ENCODE peak calls at places on chromosomes 3 and 15, in four cellular contexts. Q is fibroblast of pulmonary artery, Y is psoas muscle, L is NT2/D1. J is an unnamed sample.

GRCh38 chr3:150472421-150472820 is 64.3 kb downstream of the TSC22D2 start:
- DNase-seq in Q (no peak), Y (no peak), L (no peak), J (no peak)

GRCh38 chr3:180250172-180250571 is 213.4 kb upstream of the PEX5L start:
- DNase-seq in Q (no peak), Y (no peak), L (no peak), J (no peak)

GRCh38 chr3:30354972-30355371 is 251.4 kb upstream of the TGFBR2 start:
- DNase-seq in Q (no peak), Y (no peak), L (no peak), J (no peak)

GRCh38 chr15:71096676-71097075 is 18.6 kb upstream of the THSD4 start:
- DNase-seq in Q (no peak), Y (no peak), L (no peak), J (no peak)

GRCh38 chr15:58344164-58345070 is 87.4 kb upstream of the LIPC start:
- DNase-seq in Q (no peak), Y (no peak), L (no peak), J (no peak)

GRCh38 chr3:177357352-177358084 is 160.2 kb upstream of the TBL1XR1 start:
- DNase-seq in Q (peak), Y (no peak), L (no peak), J (no peak)

GRCh38 chr15:30859091-30859874 is 44.4 kb upstream of the FAN1 start:
- DNase-seq in Q (peak), Y (no peak), L (no peak), J (peak)

GRCh38 chr3:77254967-77255831 is 215.3 kb downstream of the ROBO2 start:
- DNase-seq in Q (peak), Y (no peak), L (peak), J (peak)

GRCh38 chr3:9068044-9068443 is 104.8 kb upstream of the RAD18 start:
- DNase-seq in Q (no peak), Y (no peak), L (no peak), J (no peak)

GRCh38 chr15:77836116-77836798 is 203.5 kb upstream of the LINGO1 start:
- DNase-seq in Q (peak), Y (no peak), L (no peak), J (peak)

GRCh38 chr3:58991623-58992022 is 58.2 kb downstream of the CFAP20DC start:
- DNase-seq in Q (no peak), Y (no peak), L (no peak), J (peak)

GRCh38 chr15:53522878-53523455 is 236.5 kb downstream of the WDR72 start:
- DNase-seq in Q (no peak), Y (no peak), L (no peak), J (no peak)

GRCh38 chr3:120418866-120419490 is 31.8 kb downstream of the FSTL1 start:
- DNase-seq in Q (peak), Y (no peak), L (peak), J (peak)

GRCh38 chr3:110806924-110807323 is 264.7 kb upstream of the NECTIN3 start:
- DNase-seq in Q (no peak), Y (no peak), L (no peak), J (no peak)

GRCh38 chr3:53187430-53187829 is 26.4 kb downstream of the PRKCD start:
- DNase-seq in Q (no peak), Y (peak), L (no peak), J (no peak)

GRCh38 chr3:59135091-59135490 is 85.3 kb upstream of the CFAP20DC start:
- DNase-seq in Q (no peak), Y (no peak), L (no peak), J (no peak)

GRCh38 chr3:108388136-108389132 is 92.1 kb downstream of the HHLA2 start:
- DNase-seq in Q (no peak), Y (no peak), L (no peak), J (no peak)

GRCh38 chr3:14439501-14440167 is 37.2 kb downstream of the SLC6A6 start:
- DNase-seq in Q (peak), Y (peak), L (no peak), J (no peak)

GRCh38 chr3:141065258-141065657 is 14.1 kb downstream of the SPSB4 start:
- DNase-seq in Q (no peak), Y (no peak), L (no peak), J (no peak)

GRCh38 chr15:65791335-65792129 is 561 bp downstream of the DENND4A start:
- DNase-seq in Q (peak), Y (peak), L (peak), J (peak)

GRCh38 chr3:134074790-134075567 is 45.3 kb upstream of the SLCO2A1 start:
- DNase-seq in Q (no peak), Y (no peak), L (no peak), J (no peak)

GRCh38 chr3:81483046-81483445 is 278.4 kb downstream of the GBE1 start:
- DNase-seq in Q (no peak), Y (no peak), L (no peak), J (no peak)

GRCh38 chr15:36062357-36062756 is 516.4 kb upstream of the DPH6 start:
- DNase-seq in Q (no peak), Y (no peak), L (no peak), J (no peak)

GRCh38 chr15:25246641-25247417 is 192.0 kb downstream of the UBE3A start:
- DNase-seq in Q (no peak), Y (peak), L (no peak), J (peak)

GRCh38 chr3:132790806-132791205 is 68.6 kb upstream of the NPHP3 start:
- DNase-seq in Q (no peak), Y (no peak), L (no peak), J (no peak)

GRCh38 chr3:149599236-149599635 is 58.6 kb downstream of the WWTR1 start:
- DNase-seq in Q (peak), Y (no peak), L (no peak), J (no peak)

GRCh38 chr3:64456674-64457073 is 231.1 kb downstream of the ADAMTS9 start:
- DNase-seq in Q (no peak), Y (no peak), L (no peak), J (no peak)

GRCh38 chr3:154786724-154787123 is 293.4 kb upstream of the MME start:
- DNase-seq in Q (peak), Y (no peak), L (no peak), J (no peak)

GRCh38 chr3:67389176-67389575 is 265.2 kb downstream of the SUCLG2 start:
- DNase-seq in Q (no peak), Y (no peak), L (no peak), J (no peak)

GRCh38 chr3:52250122-52250521 is 4.6 kb downstream of the PPM1M start:
- DNase-seq in Q (no peak), Y (no peak), L (no peak), J (no peak)

GRCh38 chr15:37765809-37766208 is 168.6 kb upstream of the TMCO5A start:
- DNase-seq in Q (peak), Y (no peak), L (no peak), J (no peak)

GRCh38 chr3:129665024-129665768 is 58.7 kb upstream of the PLXND1 start:
- DNase-seq in Q (peak), Y (no peak), L (no peak), J (no peak)

GRCh38 chr3:124297062-124297980 is 305.4 kb upstream of the ROPN1 start:
- DNase-seq in Q (peak), Y (no peak), L (no peak), J (no peak)

GRCh38 chr15:76340198-76340801 is 3.7 kb downstream of the ISL2 start:
- DNase-seq in Q (peak), Y (peak), L (no peak), J (peak)
- H3K4me3 ChIP-seq in Q (no peak), Y (peak), L (peak), J (peak)

DNA sequence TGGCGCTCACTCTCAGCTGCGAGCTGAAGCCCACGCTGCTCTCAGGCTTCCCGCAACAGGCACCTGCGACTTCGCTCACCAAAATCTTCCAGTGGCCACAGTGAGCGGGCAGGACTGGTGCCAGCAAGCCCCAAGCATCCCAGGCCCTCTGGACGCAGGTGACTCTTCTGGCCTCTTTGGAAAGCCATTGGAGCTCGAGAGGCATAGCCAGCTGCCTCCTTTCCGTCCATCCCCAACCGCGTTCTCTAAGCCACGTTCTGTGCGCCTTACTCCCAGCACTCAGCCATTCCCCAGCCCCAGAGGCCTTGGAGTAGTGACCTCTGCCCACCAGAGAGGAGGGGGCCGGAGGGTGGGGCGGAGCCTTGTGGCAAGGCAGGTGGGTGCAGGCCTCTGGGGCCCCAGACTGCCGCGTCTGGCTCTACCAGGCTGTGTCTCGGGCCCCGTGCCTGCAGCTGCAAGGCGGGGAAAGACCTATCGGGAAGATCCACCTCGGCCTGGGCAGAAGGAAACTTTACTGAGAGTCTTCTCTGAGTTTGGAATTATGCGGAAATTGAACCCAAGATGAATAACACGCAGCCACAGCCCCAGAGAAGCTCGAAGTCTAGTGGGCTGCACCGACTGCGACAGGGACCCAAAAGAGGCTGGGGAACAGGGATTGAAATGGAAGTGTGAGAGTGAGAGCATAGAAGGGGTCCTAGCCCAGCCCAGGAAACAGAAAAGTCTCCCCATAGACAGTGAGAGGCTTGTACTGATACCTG is 3.6 kb upstream of the SOX14 start:
- DNase-seq in Q (no peak), Y (no peak), L (no peak), J (peak)
- H3K4me3 ChIP-seq in Q (no peak), Y (no peak), L (no peak), J (no peak)

GRCh38 chr15:74400915-74401757 is 32.6 kb downstream of the SEMA7A start:
- DNase-seq in Q (no peak), Y (no peak), L (no peak), J (no peak)

GRCh38 chr15:74402337-74402839 is 31.4 kb downstream of the SEMA7A start:
- DNase-seq in Q (no peak), Y (no peak), L (no peak), J (no peak)

GRCh38 chr15:74403981-74404563 is 29.7 kb downstream of the SEMA7A start:
- DNase-seq in Q (no peak), Y (no peak), L (no peak), J (no peak)

GRCh38 chr15:74403590-74403919 is 30.2 kb downstream of the SEMA7A start:
- DNase-seq in Q (no peak), Y (no peak), L (no peak), J (no peak)

DNA sequence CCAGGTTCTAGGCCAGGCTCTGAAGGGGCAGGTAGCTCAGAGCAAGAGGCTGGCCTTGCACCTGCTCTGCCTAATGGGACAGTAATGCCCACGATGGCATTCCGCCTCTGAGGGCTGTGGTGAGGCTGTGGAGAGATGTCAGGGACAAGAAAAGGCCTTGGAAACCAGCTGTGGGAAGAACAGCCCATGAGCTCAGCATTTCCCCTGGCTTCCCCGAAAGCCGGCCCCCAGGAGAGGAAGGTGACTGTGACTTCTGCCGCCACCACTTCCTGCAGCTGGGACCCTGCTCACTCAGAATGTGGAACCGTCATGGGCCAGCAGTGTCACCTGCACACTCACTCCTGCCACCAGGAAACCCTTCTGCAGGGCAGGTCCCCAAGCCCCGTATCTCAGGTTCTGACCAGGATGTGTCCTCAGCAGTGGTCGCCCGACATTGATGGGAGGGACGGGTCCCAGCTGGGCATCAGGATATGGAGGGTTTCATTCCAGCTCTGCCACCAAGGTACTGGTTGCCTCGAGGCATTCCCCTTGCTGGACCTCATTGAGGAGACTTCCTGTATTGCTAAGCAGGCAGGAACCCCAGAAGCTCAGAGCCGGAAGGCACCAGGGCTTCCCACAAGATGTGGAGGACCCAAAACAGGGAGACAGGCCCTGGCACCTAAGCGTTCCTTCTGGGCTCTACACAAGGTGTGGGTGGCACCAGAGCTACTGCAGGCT is 30.7 kb downstream of the SEMA7A start:
- DNase-seq in Q (no peak), Y (no peak), L (no peak), J (no peak)
- H3K4me3 ChIP-seq in Q (no peak), Y (no peak), L (no peak), J (no peak)

GRCh38 chr15:41543521-41543870 is 561 bp downstream of the RPAP1 start:
- DNase-seq in Q (no peak), Y (no peak), L (no peak), J (no peak)

GRCh38 chr15:41545218-41545617 is 1.2 kb upstream of the RPAP1 start:
- DNase-seq in Q (no peak), Y (peak), L (no peak), J (no peak)

GRCh38 chr15:41546846-41547786 is 3.1 kb upstream of the RPAP1 start:
- DNase-seq in Q (peak), Y (peak), L (no peak), J (no peak)

GRCh38 chr15:41550066-41550805 is 6.2 kb upstream of the RPAP1 start:
- DNase-seq in Q (no peak), Y (peak), L (no peak), J (no peak)

DNA sequence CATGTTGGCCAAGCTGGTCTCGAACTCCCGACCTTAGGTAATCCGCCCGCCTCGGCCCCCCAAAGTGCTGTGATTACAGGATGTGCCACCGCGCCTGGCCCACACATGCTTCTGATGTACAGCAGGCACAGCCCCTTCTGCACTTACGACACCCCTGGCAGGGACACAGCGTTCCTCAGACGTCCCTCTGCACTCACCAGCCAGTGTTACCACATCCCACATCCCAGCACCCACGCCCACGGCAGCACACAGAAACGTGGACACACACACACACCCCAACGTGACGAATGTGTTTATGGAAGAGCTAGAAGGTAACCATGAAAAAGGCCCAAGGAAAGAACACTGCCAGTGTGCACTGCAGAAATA is 576 bp upstream of the RPAP1 start:
- DNase-seq in Q (no peak), Y (peak), L (no peak), J (no peak)
- H3K4me3 ChIP-seq in Q (peak), Y (peak), L (peak), J (no peak)

DNA sequence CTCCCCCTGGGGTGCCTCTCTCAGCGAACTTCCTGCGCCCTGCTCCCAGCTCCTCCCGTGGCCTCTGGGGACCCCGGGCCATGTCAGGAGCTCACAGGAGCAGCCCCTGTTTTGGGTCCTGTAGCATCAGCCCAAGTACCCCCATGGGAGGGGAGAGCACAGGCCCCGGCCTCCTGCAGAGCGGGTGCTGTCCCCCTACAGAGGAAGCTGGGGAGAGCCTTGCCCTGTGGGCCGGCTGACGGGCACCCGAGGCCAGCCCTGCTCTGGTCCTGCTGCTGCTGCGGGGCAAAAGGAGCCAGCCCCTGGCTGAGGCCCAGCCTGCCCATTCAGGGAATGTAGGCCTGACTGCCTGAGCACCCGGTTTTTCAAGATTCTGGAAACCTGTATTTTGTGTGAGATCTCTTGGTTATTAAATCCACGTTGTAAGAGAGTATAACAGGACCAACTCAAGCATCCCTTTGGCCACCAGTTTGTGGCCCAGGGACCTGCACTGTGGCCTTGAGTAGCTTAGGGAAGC is 12.4 kb downstream of the PLXNA1 start:
- DNase-seq in Q (no peak), Y (no peak), L (no peak), J (no peak)
- H3K4me3 ChIP-seq in Q (no peak), Y (no peak), L (no peak), J (no peak)

GRCh38 chr15:85792102-85792731 is 2.5 kb downstream of the KLHL25 start:
- DNase-seq in Q (no peak), Y (no peak), L (no peak), J (no peak)
- H3K4me3 ChIP-seq in Q (no peak), Y (no peak), L (no peak), J (no peak)

J was measured in H7.